ENCODE peak calls at places on chromosomes 16 and 17, in six cellular contexts. One of them, this sample, is unnamed.

GRCh38 chr17:34858941-34859562 is 102.2 kb downstream of the CCT6B start:
- DNase-seq in DMS 273 treated with DMSO at 0.1 percent for 48 hours: no peak
- DNase-seq in AG10803: no peak
- DNase-seq in fibroblast of the conjunctiva: no peak
- DNase-seq in cardiac fibroblast: no peak
- DNase-seq in NCI-H2081: no peak
- DNase-seq in this sample: no peak

GRCh38 chr16:66365588-66365987 is 903 bp upstream of the CDH5 start:
- DNase-seq in DMS 273 treated with DMSO at 0.1 percent for 48 hours: no peak
- DNase-seq in cardiac fibroblast: peak
- DNase-seq in NCI-H2081: no peak
- DNase-seq in fibroblast of the conjunctiva: peak
- DNase-seq in AG10803: no peak
- DNase-seq in this sample: peak

GRCh38 chr17:15290186-15290536 is 25.0 kb upstream of the PMP22 start:
- DNase-seq in DMS 273 treated with DMSO at 0.1 percent for 48 hours: no peak
- DNase-seq in cardiac fibroblast: no peak
- DNase-seq in NCI-H2081: no peak
- DNase-seq in fibroblast of the conjunctiva: no peak
- DNase-seq in AG10803: no peak
- DNase-seq in this sample: no peak

GRCh38 chr16:24524855-24525652 is 14.3 kb upstream of the RBBP6 start:
- DNase-seq in DMS 273 treated with DMSO at 0.1 percent for 48 hours: no peak
- DNase-seq in AG10803: peak
- DNase-seq in fibroblast of the conjunctiva: no peak
- DNase-seq in NCI-H2081: no peak
- DNase-seq in cardiac fibroblast: peak
- DNase-seq in this sample: no peak

GRCh38 chr17:72613411-72614292 is 478.8 kb downstream of the SLC39A11 start:
- DNase-seq in fibroblast of the conjunctiva: peak
- DNase-seq in DMS 273 treated with DMSO at 0.1 percent for 48 hours: no peak
- DNase-seq in cardiac fibroblast: peak
- DNase-seq in NCI-H2081: no peak
- DNase-seq in AG10803: peak
- DNase-seq in this sample: no peak

GRCh38 chr17:65293584-65294183 is 156.5 kb downstream of the RGS9 start:
- DNase-seq in cardiac fibroblast: no peak
- DNase-seq in NCI-H2081: no peak
- DNase-seq in AG10803: no peak
- DNase-seq in DMS 273 treated with DMSO at 0.1 percent for 48 hours: no peak
- DNase-seq in fibroblast of the conjunctiva: no peak
- DNase-seq in this sample: no peak

GRCh38 chr17:42097691-42098661 is at the start of gene ZNF385C:
- DNase-seq in NCI-H2081: no peak
- DNase-seq in DMS 273 treated with DMSO at 0.1 percent for 48 hours: no peak
- DNase-seq in fibroblast of the conjunctiva: no peak
- DNase-seq in cardiac fibroblast: no peak
- DNase-seq in AG10803: no peak
- DNase-seq in this sample: no peak

GRCh38 chr16:47713225-47713595 is 252.1 kb downstream of the PHKB start:
- DNase-seq in cardiac fibroblast: peak
- DNase-seq in AG10803: peak
- DNase-seq in NCI-H2081: no peak
- DNase-seq in fibroblast of the conjunctiva: no peak
- DNase-seq in DMS 273 treated with DMSO at 0.1 percent for 48 hours: no peak
- DNase-seq in this sample: no peak

GRCh38 chr17:7856081-7856791 is 1.1 kb downstream of the NAA38 start:
- DNase-seq in NCI-H2081: no peak
- DNase-seq in cardiac fibroblast: peak
- DNase-seq in DMS 273 treated with DMSO at 0.1 percent for 48 hours: no peak
- DNase-seq in AG10803: peak
- DNase-seq in fibroblast of the conjunctiva: no peak
- DNase-seq in this sample: no peak

GRCh38 chr16:35314298-35314697 is 1854.9 kb downstream of the TP53TG3F start:
- DNase-seq in fibroblast of the conjunctiva: no peak
- DNase-seq in DMS 273 treated with DMSO at 0.1 percent for 48 hours: no peak
- DNase-seq in NCI-H2081: no peak
- DNase-seq in AG10803: no peak
- DNase-seq in cardiac fibroblast: no peak
- DNase-seq in this sample: no peak

GRCh38 chr17:16446338-16446983 is 31.1 kb downstream of the TRPV2 start:
- DNase-seq in cardiac fibroblast: no peak
- DNase-seq in AG10803: no peak
- DNase-seq in NCI-H2081: no peak
- DNase-seq in fibroblast of the conjunctiva: no peak
- DNase-seq in DMS 273 treated with DMSO at 0.1 percent for 48 hours: no peak
- DNase-seq in this sample: no peak

GRCh38 chr16:84414789-84415326 is 46.5 kb downstream of the ATP2C2 start:
- DNase-seq in cardiac fibroblast: no peak
- DNase-seq in fibroblast of the conjunctiva: no peak
- DNase-seq in AG10803: no peak
- DNase-seq in NCI-H2081: no peak
- DNase-seq in DMS 273 treated with DMSO at 0.1 percent for 48 hours: no peak
- DNase-seq in this sample: no peak

GRCh38 chr16:89090182-89090630 is 3.4 kb upstream of the ACSF3 start:
- DNase-seq in NCI-H2081: peak
- DNase-seq in AG10803: no peak
- DNase-seq in DMS 273 treated with DMSO at 0.1 percent for 48 hours: no peak
- DNase-seq in fibroblast of the conjunctiva: no peak
- DNase-seq in cardiac fibroblast: no peak
- DNase-seq in this sample: no peak

GRCh38 chr17:35708951-35709350 is 22.5 kb upstream of the RASL10B start:
- DNase-seq in fibroblast of the conjunctiva: no peak
- DNase-seq in cardiac fibroblast: no peak
- DNase-seq in NCI-H2081: no peak
- DNase-seq in DMS 273 treated with DMSO at 0.1 percent for 48 hours: no peak
- DNase-seq in AG10803: no peak
- DNase-seq in this sample: no peak

GRCh38 chr17:66487933-66488572 is 185.6 kb downstream of the PRKCA start:
- DNase-seq in fibroblast of the conjunctiva: no peak
- DNase-seq in NCI-H2081: no peak
- DNase-seq in cardiac fibroblast: no peak
- DNase-seq in AG10803: no peak
- DNase-seq in DMS 273 treated with DMSO at 0.1 percent for 48 hours: no peak
- DNase-seq in this sample: no peak

GRCh38 chr17:60303406-60304099 is 88.4 kb downstream of the USP32 start:
- DNase-seq in cardiac fibroblast: no peak
- DNase-seq in fibroblast of the conjunctiva: no peak
- DNase-seq in DMS 273 treated with DMSO at 0.1 percent for 48 hours: no peak
- DNase-seq in AG10803: no peak
- DNase-seq in NCI-H2081: no peak
- DNase-seq in this sample: no peak

GRCh38 chr17:47902039-47902744 is 6.2 kb downstream of the SP2 start:
- DNase-seq in cardiac fibroblast: no peak
- DNase-seq in fibroblast of the conjunctiva: no peak
- DNase-seq in AG10803: no peak
- DNase-seq in DMS 273 treated with DMSO at 0.1 percent for 48 hours: no peak
- DNase-seq in NCI-H2081: no peak
- DNase-seq in this sample: no peak

GRCh38 chr17:13597723-13598347 is 3.9 kb downstream of the HS3ST3A1 start:
- DNase-seq in AG10803: peak
- DNase-seq in fibroblast of the conjunctiva: peak
- DNase-seq in DMS 273 treated with DMSO at 0.1 percent for 48 hours: no peak
- DNase-seq in cardiac fibroblast: peak
- DNase-seq in NCI-H2081: no peak
- DNase-seq in this sample: no peak

GRCh38 chr17:64491034-64491860 is 5.6 kb downstream of the POLG2 start:
- DNase-seq in NCI-H2081: no peak
- DNase-seq in DMS 273 treated with DMSO at 0.1 percent for 48 hours: no peak
- DNase-seq in AG10803: peak
- DNase-seq in cardiac fibroblast: peak
- DNase-seq in fibroblast of the conjunctiva: no peak
- DNase-seq in this sample: no peak

GRCh38 chr17:79322216-79323123 is 247.8 kb downstream of the ENGASE start:
- DNase-seq in NCI-H2081: no peak
- DNase-seq in fibroblast of the conjunctiva: no peak
- DNase-seq in cardiac fibroblast: no peak
- DNase-seq in AG10803: no peak
- DNase-seq in DMS 273 treated with DMSO at 0.1 percent for 48 hours: no peak
- DNase-seq in this sample: peak

GRCh38 chr17:45431531-45432404 is 902 bp downstream of the ARHGAP27 start:
- DNase-seq in AG10803: peak
- DNase-seq in DMS 273 treated with DMSO at 0.1 percent for 48 hours: no peak
- DNase-seq in cardiac fibroblast: peak
- DNase-seq in NCI-H2081: peak
- DNase-seq in fibroblast of the conjunctiva: no peak
- DNase-seq in this sample: no peak

GRCh38 chr17:2054740-2055493 is at the start of gene HIC1:
- DNase-seq in AG10803: peak
- DNase-seq in NCI-H2081: no peak
- DNase-seq in DMS 273 treated with DMSO at 0.1 percent for 48 hours: peak
- DNase-seq in fibroblast of the conjunctiva: no peak
- DNase-seq in cardiac fibroblast: peak
- DNase-seq in this sample: no peak

GRCh38 chr16:17497648-17498047 is 26.9 kb upstream of the XYLT1 start:
- DNase-seq in cardiac fibroblast: no peak
- DNase-seq in AG10803: peak
- DNase-seq in fibroblast of the conjunctiva: no peak
- DNase-seq in NCI-H2081: no peak
- DNase-seq in DMS 273 treated with DMSO at 0.1 percent for 48 hours: no peak
- DNase-seq in this sample: no peak

GRCh38 chr16:16100631-16101030 is 122.7 kb downstream of the ABCC6 start:
- DNase-seq in DMS 273 treated with DMSO at 0.1 percent for 48 hours: no peak
- DNase-seq in fibroblast of the conjunctiva: no peak
- DNase-seq in cardiac fibroblast: no peak
- DNase-seq in AG10803: no peak
- DNase-seq in NCI-H2081: no peak
- DNase-seq in this sample: no peak

GRCh38 chr16:728131-728889 is 1.4 kb downstream of the HAGHL start:
- DNase-seq in NCI-H2081: peak
- DNase-seq in cardiac fibroblast: peak
- DNase-seq in DMS 273 treated with DMSO at 0.1 percent for 48 hours: peak
- DNase-seq in fibroblast of the conjunctiva: no peak
- DNase-seq in AG10803: peak
- DNase-seq in this sample: no peak

GRCh38 chr16:19086322-19087199 is 19.1 kb downstream of the COQ7 start:
- DNase-seq in DMS 273 treated with DMSO at 0.1 percent for 48 hours: peak
- DNase-seq in cardiac fibroblast: peak
- DNase-seq in fibroblast of the conjunctiva: peak
- DNase-seq in AG10803: peak
- DNase-seq in NCI-H2081: peak
- DNase-seq in this sample: peak

GRCh38 chr17:77002103-77003045 is 134.2 kb downstream of the MGAT5B start:
- DNase-seq in cardiac fibroblast: peak
- DNase-seq in DMS 273 treated with DMSO at 0.1 percent for 48 hours: no peak
- DNase-seq in fibroblast of the conjunctiva: no peak
- DNase-seq in AG10803: peak
- DNase-seq in NCI-H2081: no peak
- DNase-seq in this sample: no peak